ENCODE peak calls at places on chromosomes 3 and 15, in four cellular contexts. M, G, Z and H are unnamed samples.

GRCh38 chr3:13189639-13190375 is 116.6 kb upstream of the IQSEC1 start:
- DNase-seq in M (no peak), G (peak; percentile 26), Z (no peak), H (peak; percentile 90)

GRCh38 chr15:68583321-68583720 is 4.5 kb downstream of the CORO2B start:
- DNase-seq in M (no peak), G (no peak), Z (no peak), H (peak; percentile 17)

GRCh38 chr3:168216851-168217250 is 121.1 kb upstream of the GOLIM4 start:
- DNase-seq in M (no peak), G (no peak), Z (peak; percentile 23), H (no peak)

GRCh38 chr15:67190813-67191212 is 63.6 kb downstream of the AAGAB start:
- DNase-seq in M (no peak), G (no peak), Z (no peak), H (no peak)

GRCh38 chr3:25235471-25235870 is 192.6 kb upstream of the RARB start:
- DNase-seq in M (no peak), G (no peak), Z (no peak), H (no peak)

GRCh38 chr15:100759698-100760356 is 119.8 kb upstream of the ALDH1A3 start:
- DNase-seq in M (no peak), G (peak; percentile 4), Z (peak; percentile 62), H (peak; percentile 22)

GRCh38 chr3:197736010-197736490 is 654 bp downstream of the RUBCN start:
- DNase-seq in M (no peak), G (peak; percentile 44), Z (peak; percentile 77), H (no peak)

GRCh38 chr3:154684440-154684839 is 254.4 kb upstream of the GPR149 start:
- DNase-seq in M (no peak), G (no peak), Z (no peak), H (no peak)

GRCh38 chr3:160677459-160677901 is 520 bp downstream of the ARL14 start:
- DNase-seq in M (no peak), G (no peak), Z (no peak), H (no peak)

GRCh38 chr3:161139686-161140085 is 34.5 kb upstream of the B3GALNT1 start:
- DNase-seq in M (no peak), G (no peak), Z (no peak), H (no peak)

GRCh38 chr15:30984118-30984517 is 7.3 kb downstream of the MTMR10 start:
- DNase-seq in M (no peak), G (no peak), Z (no peak), H (no peak)

GRCh38 chr15:85477061-85477460 is 96.7 kb downstream of the AKAP13 start:
- DNase-seq in M (no peak), G (no peak), Z (no peak), H (no peak)

GRCh38 chr3:33131328-33132018 is 17.7 kb downstream of the CRTAP start:
- DNase-seq in M (no peak), G (peak; percentile 78), Z (peak; percentile 71), H (peak; percentile 66)

GRCh38 chr3:141380987-141381386 is 12.7 kb downstream of the ZBTB38 start:
- DNase-seq in M (peak; percentile 95), G (no peak), Z (no peak), H (no peak)

GRCh38 chr15:22873204-22873701 is 34.8 kb downstream of the NIPA2 start:
- DNase-seq in M (no peak), G (no peak), Z (no peak), H (no peak)

GRCh38 chr3:110027446-110027845 is 690.1 kb upstream of the DPPA4 start:
- DNase-seq in M (no peak), G (no peak), Z (peak; percentile 0), H (no peak)

GRCh38 chr3:13647314-13648059 is 98.6 kb downstream of the FBLN2 start:
- DNase-seq in M (no peak), G (no peak), Z (no peak), H (no peak)

GRCh38 chr3:81666502-81667121 is 94.8 kb downstream of the GBE1 start:
- DNase-seq in M (no peak), G (peak; percentile 3), Z (peak; percentile 14), H (no peak)

GRCh38 chr15:100686725-100687488 is 84.5 kb downstream of the ASB7 start:
- DNase-seq in M (no peak), G (no peak), Z (no peak), H (no peak)

GRCh38 chr15:33068007-33068441 is 126.5 kb downstream of the FMN1 start:
- DNase-seq in M (no peak), G (no peak), Z (peak; percentile 42), H (peak; percentile 66)

GRCh38 chr3:32815812-32816438 is 1.9 kb upstream of the TRIM71 start:
- DNase-seq in M (no peak), G (no peak), Z (no peak), H (no peak)

GRCh38 chr3:67453628-67454027 is 200.8 kb downstream of the SUCLG2 start:
- DNase-seq in M (no peak), G (no peak), Z (no peak), H (no peak)

GRCh38 chr3:149339931-149340309 is 6.5 kb upstream of the TM4SF18 start:
- DNase-seq in M (no peak), G (no peak), Z (no peak), H (peak; percentile 77)

GRCh38 chr3:62529230-62529629 is 155.9 kb upstream of the FEZF2 start:
- DNase-seq in M (no peak), G (peak; percentile 24), Z (no peak), H (peak; percentile 9)

GRCh38 chr15:39495871-39496459 is 84.9 kb upstream of the THBS1 start:
- DNase-seq in M (no peak), G (no peak), Z (no peak), H (no peak)

GRCh38 chr15:41790756-41791546 is 16.7 kb downstream of the MAPKBP1 start:
- DNase-seq in M (no peak), G (peak; percentile 78), Z (no peak), H (peak; percentile 28)

GRCh38 chr3:101702726-101703125 is 16.2 kb upstream of the RPL24 start:
- DNase-seq in M (no peak), G (no peak), Z (no peak), H (no peak)

DNA sequence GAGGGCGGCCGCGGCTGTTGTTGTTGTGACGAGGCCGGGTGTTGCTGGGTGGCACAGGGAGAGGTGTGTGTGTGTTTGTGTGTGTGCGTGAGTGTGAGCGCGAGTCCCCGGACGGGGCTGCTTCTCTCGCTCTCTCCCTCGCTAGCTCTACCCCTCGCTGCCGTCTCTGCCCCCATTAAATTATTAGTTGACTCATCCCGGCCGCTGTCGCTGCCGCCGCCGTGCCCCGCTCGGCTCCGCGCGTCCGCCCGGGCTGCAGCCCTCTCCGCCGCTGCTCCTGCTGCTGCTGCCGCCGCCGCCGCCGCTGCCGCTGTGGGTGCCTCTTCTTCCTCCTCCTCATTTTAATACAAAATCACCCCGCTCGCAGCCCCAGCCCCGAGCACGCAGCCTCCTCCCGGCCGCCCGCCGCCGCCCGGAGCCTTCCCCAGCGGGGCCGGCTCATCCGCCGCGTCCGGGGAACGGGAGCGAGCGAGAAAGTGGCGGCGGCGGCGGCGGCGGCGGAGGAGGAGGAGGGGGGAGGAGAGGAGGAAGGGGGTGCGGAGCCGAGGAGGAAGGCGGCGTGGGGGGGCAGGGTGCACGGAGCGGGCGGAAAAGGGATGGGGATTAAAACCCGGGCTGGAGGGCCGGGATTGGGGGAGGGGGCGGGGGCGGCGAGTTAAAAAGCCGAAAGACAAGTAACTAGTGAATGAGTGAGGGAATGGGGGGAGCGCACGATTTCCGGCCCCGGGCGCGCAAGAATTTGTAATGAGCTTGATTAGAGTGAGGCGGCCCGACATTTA is at the start of gene SATB1:
- DNase-seq in M (no peak), G (peak; percentile 41), Z (peak; percentile 85), H (no peak)
- TF ChIP-seq NFIC in M (no peak), G (no peak), Z (no peak), H (no peak)

GRCh38 chr3:39372831-39373230 is 10.3 kb upstream of the SLC25A38 start:
- DNase-seq in M (no peak), G (no peak), Z (no peak), H (no peak)
- TF ChIP-seq NFIC in M (no peak), G (no peak), Z (no peak), H (no peak)

GRCh38 chr3:150384517-150385212 is 23.4 kb upstream of the TSC22D2 start:
- DNase-seq in M (peak; percentile 97), G (peak; percentile 89), Z (no peak), H (peak; percentile 76)
- TF ChIP-seq NFIC in M (peak; percentile 51), G (no peak), Z (no peak), H (no peak)

GRCh38 chr3:114571363-114571762 is 277.5 kb downstream of the TIGIT start:
- DNase-seq in M (no peak), G (no peak), Z (no peak), H (no peak)

GRCh38 chr3:114567774-114568173 is 273.9 kb downstream of the TIGIT start:
- DNase-seq in M (no peak), G (no peak), Z (no peak), H (no peak)

GRCh38 chr3:114572364-114573062 is 278.7 kb downstream of the TIGIT start:
- DNase-seq in M (no peak), G (no peak), Z (no peak), H (no peak)

GRCh38 chr3:114566162-114566755 is 272.4 kb downstream of the TIGIT start:
- DNase-seq in M (peak; percentile 46), G (no peak), Z (no peak), H (no peak)

GRCh38 chr3:114569186-114569585 is 275.4 kb downstream of the TIGIT start:
- DNase-seq in M (no peak), G (no peak), Z (no peak), H (no peak)
- TF ChIP-seq NFIC in M (no peak), G (no peak), Z (no peak), H (no peak)

DNA sequence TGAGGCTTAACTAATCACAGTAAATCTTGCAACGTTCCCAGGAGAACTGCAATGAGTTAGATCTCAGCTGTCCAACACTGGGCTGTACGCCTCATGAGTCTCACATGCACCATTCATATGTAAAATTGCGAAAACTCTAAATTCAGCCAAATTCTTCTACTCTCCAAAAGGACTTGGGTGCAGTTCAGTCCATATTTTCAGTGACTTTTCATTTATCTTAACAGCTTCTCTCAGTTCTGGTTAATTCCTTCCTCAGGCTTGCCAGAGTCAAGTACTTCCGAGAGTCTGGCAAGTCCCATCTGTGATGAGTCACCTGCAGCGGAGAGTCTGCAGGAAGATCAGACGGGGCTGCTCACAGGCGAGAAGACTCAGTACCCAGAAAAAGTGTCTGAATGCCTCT is 11.5 kb downstream of the CCDC80 start:
- DNase-seq in M (no peak), G (peak; percentile 50), Z (no peak), H (no peak)
- TF ChIP-seq NFIC in M (no peak), G (no peak), Z (no peak), H (no peak)

DNA sequence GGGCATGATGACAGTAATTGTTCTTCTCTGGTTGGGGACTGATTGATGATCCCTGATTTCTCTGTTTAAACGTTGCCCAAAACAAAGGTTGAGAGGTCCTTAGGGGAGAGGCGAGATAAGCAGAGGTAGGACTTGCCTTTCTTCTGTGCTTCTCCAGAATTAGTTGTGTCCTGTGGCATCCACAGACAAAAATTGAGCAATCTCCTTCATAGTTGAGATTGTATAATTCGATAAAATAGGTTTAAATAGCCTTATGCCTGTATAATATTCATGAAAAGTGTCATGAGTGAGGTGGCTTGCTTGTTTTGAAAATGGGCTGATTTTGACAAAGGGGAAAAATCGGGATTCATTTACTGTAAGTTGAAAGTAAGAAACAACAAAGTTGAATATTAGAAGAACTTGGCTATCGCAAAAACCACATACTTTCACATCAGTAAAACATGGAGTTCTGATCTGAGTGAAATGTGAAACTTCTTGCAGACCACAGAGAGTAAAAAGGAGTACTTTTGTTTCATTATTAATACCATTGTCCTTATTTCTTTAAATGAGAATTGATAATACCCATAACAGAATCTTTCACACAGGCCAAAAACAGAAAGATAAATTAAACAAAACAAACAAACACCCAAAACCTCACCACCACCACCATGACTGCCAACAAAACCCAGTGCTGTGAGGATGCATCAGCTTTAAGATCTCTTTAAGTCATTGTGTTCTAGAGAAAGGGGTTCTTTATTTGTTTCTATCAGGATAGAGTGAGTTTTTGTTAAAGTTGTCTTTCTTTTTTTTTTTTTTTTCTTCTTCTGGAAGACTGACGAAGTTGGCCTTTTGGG is 155.7 kb downstream of the LPP start:
- DNase-seq in M (peak; percentile 54), G (no peak), Z (no peak), H (no peak)
- TF ChIP-seq NFIC in M (peak; percentile 99), G (no peak), Z (no peak), H (no peak)